ENCODE peak calls at places on chromosomes 13 and 19, in four cellular contexts. S is transverse colon, Y is cardiac fibroblast, N is GM20000. K is an unnamed sample.

GRCh38 chr13:84567848-84568247 is 685.6 kb upstream of the SLITRK1 start:
- DNase-seq in N (no peak), S (no peak), Y (no peak), K (no peak)

GRCh38 chr19:46115396-46116109 is 8.9 kb downstream of the IGFL3 start:
- DNase-seq in Y (peak), N (peak), S (no peak), K (no peak)

GRCh38 chr19:30070970-30071632 is 129.1 kb downstream of the URI1 start:
- DNase-seq in N (no peak), S (peak), Y (no peak), K (no peak)

GRCh38 chr13:20182231-20182846 is 10.4 kb downstream of the GJB2 start:
- DNase-seq in S (no peak), N (peak), Y (peak), K (no peak)

GRCh38 chr13:65959305-65959704 is 1270.8 kb downstream of the PCDH9 start:
- DNase-seq in N (no peak), Y (peak), S (no peak), K (no peak)

GRCh38 chr19:5172859-5173577 is 167.6 kb downstream of the PTPRS start:
- DNase-seq in Y (peak), S (no peak), N (no peak), K (peak)

GRCh38 chr13:80341098-80341701 is at the start of gene SPRY2:
- DNase-seq in Y (peak), N (peak), S (peak), K (peak)

GRCh38 chr19:40376286-40376862 is 13.6 kb downstream of the HIPK4 start:
- DNase-seq in S (no peak), N (no peak), Y (no peak), K (no peak)

GRCh38 chr13:46728777-46729176 is 68.2 kb downstream of the ESD start:
- DNase-seq in N (peak), S (no peak), Y (peak), K (no peak)

GRCh38 chr19:5225486-5226345 is 114.9 kb downstream of the PTPRS start:
- DNase-seq in S (no peak), Y (no peak), N (no peak), K (no peak)

GRCh38 chr13:101149735-101150380 is 266.4 kb downstream of the NALCN start:
- DNase-seq in S (no peak), N (no peak), Y (peak), K (no peak)

GRCh38 chr13:33283195-33283910 is 2.2 kb downstream of the STARD13 start:
- DNase-seq in Y (peak), N (no peak), S (no peak), K (no peak)

GRCh38 chr13:97574926-97575325 is 141.0 kb downstream of the RAP2A start:
- DNase-seq in Y (peak), S (peak), N (peak), K (no peak)
- TF ChIP-seq CTCF in Y (peak), S (peak), N (peak), K (peak)

GRCh38 chr19:43774103-43774939 is 6.5 kb downstream of the KCNN4 start:
- DNase-seq in N (no peak), Y (peak), S (peak), K (no peak)
- TF ChIP-seq CTCF in N (no peak), Y (peak), S (peak), K (peak)

GRCh38 chr19:18152817-18153554 is at the start of gene PIK3R2:
- DNase-seq in N (peak), Y (peak), S (peak), K (peak)
- TF ChIP-seq CTCF in N (no peak), Y (no peak), S (no peak), K (no peak)

GRCh38 chr19:55147408-55148251 is 1.4 kb downstream of the TNNT1 start:
- DNase-seq in S (no peak), Y (no peak), N (no peak), K (no peak)

GRCh38 chr19:55146648-55147218 is 2.3 kb downstream of the TNNT1 start:
- DNase-seq in Y (no peak), S (no peak), N (no peak), K (no peak)

GRCh38 chr19:55149078-55150003 is at the start of gene TNNT1:
- DNase-seq in S (no peak), Y (no peak), N (no peak), K (no peak)

GRCh38 chr19:55145241-55145640 is 3.8 kb downstream of the TNNT1 start:
- DNase-seq in N (no peak), S (no peak), Y (no peak), K (no peak)

DNA sequence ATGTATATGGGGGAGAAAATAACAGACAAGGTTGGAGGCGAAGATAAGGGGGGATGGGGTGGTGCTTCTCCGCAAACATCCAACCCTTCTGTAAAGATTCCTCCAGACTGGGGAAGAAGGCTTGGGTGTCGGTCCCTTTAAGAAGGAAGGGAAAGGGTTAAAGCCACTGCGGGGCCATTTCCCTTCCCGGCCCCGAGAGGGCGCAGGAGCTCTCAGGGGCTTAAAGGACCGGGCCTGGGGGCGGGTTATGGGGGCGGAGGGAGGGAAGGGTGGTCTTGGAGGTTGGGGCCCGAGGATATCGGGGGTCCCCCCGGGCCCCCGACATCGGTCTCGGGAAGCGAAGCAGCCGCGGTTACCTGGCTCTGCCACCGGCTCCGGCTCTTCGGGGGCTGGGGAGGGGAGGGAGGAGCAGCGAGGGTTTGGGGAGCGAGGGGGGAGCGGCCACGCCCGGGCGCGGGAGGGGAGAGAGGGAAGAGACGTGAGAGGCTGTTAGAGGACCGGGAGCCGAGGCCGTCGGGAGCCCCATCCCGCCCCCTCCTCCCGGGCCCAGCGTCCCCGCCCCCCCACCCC is 2.8 kb downstream of the TNNT1 start:
- DNase-seq in N (peak), S (no peak), Y (peak), K (no peak)
- TF ChIP-seq CTCF in N (peak), S (peak), Y (peak), K (peak)